ENCODE peak calls at places on chromosomes 16 and 17, in seven cellular contexts. One of them, this sample, is unnamed.

GRCh38 chr16:10942352-10943297 is at the start of gene DEXI:
- DNase-seq in Caki2: peak
- DNase-seq in Calu3: peak
- DNase-seq in NCI-H1105: peak
- DNase-seq in adipocyte: peak
- DNase-seq in C1 segment of cervical spinal cord: peak
- DNase-seq in AG10803: peak
- DNase-seq in this sample: peak

GRCh38 chr17:51056813-51057510 is 63.7 kb downstream of the SPAG9 start:
- DNase-seq in NCI-H1105: no peak
- DNase-seq in C1 segment of cervical spinal cord: no peak
- DNase-seq in adipocyte: peak
- DNase-seq in Calu3: peak
- DNase-seq in Caki2: peak
- DNase-seq in AG10803: peak
- DNase-seq in this sample: peak

GRCh38 chr16:12059216-12059769 is 82.8 kb downstream of the SNX29 start:
- DNase-seq in NCI-H1105: no peak
- DNase-seq in Calu3: no peak
- DNase-seq in C1 segment of cervical spinal cord: no peak
- DNase-seq in adipocyte: no peak
- DNase-seq in AG10803: peak
- DNase-seq in Caki2: peak
- DNase-seq in this sample: no peak

GRCh38 chr16:21088646-21089538 is 61.8 kb downstream of the DNAH3 start:
- DNase-seq in Caki2: no peak
- DNase-seq in NCI-H1105: no peak
- DNase-seq in C1 segment of cervical spinal cord: no peak
- DNase-seq in Calu3: no peak
- DNase-seq in AG10803: peak
- DNase-seq in adipocyte: peak
- DNase-seq in this sample: no peak

GRCh38 chr16:67150058-67150832 is 553 bp downstream of the B3GNT9 start:
- DNase-seq in Calu3: peak
- DNase-seq in NCI-H1105: peak
- DNase-seq in C1 segment of cervical spinal cord: no peak
- DNase-seq in Caki2: no peak
- DNase-seq in adipocyte: peak
- DNase-seq in AG10803: peak
- DNase-seq in this sample: no peak

GRCh38 chr17:72504783-72505182 is 384.0 kb downstream of the SOX9 start:
- DNase-seq in AG10803: no peak
- DNase-seq in C1 segment of cervical spinal cord: no peak
- DNase-seq in NCI-H1105: no peak
- DNase-seq in Calu3: no peak
- DNase-seq in adipocyte: no peak
- DNase-seq in Caki2: no peak
- DNase-seq in this sample: no peak

GRCh38 chr16:56389554-56389953 is 35.8 kb downstream of the AMFR start:
- DNase-seq in C1 segment of cervical spinal cord: no peak
- DNase-seq in Calu3: no peak
- DNase-seq in NCI-H1105: no peak
- DNase-seq in Caki2: no peak
- DNase-seq in AG10803: peak
- DNase-seq in adipocyte: peak
- DNase-seq in this sample: no peak

GRCh38 chr16:57381791-57382534 is 9.7 kb downstream of the CX3CL1 start:
- DNase-seq in NCI-H1105: no peak
- DNase-seq in Caki2: no peak
- DNase-seq in AG10803: no peak
- DNase-seq in adipocyte: no peak
- DNase-seq in C1 segment of cervical spinal cord: no peak
- DNase-seq in Calu3: no peak
- DNase-seq in this sample: no peak

GRCh38 chr17:21027031-21027430 is 15.8 kb downstream of the USP22 start:
- DNase-seq in NCI-H1105: no peak
- DNase-seq in Calu3: no peak
- DNase-seq in Caki2: no peak
- DNase-seq in C1 segment of cervical spinal cord: no peak
- DNase-seq in adipocyte: no peak
- DNase-seq in AG10803: no peak
- DNase-seq in this sample: no peak

GRCh38 chr17:66965801-66966528 is 1.5 kb downstream of the CACNG4 start:
- DNase-seq in NCI-H1105: peak
- DNase-seq in Calu3: peak
- DNase-seq in C1 segment of cervical spinal cord: no peak
- DNase-seq in Caki2: no peak
- DNase-seq in AG10803: no peak
- DNase-seq in adipocyte: no peak
- DNase-seq in this sample: no peak

GRCh38 chr16:24543949-24544348 is 4.6 kb downstream of the RBBP6 start:
- DNase-seq in Caki2: no peak
- DNase-seq in adipocyte: no peak
- DNase-seq in AG10803: no peak
- DNase-seq in C1 segment of cervical spinal cord: no peak
- DNase-seq in NCI-H1105: no peak
- DNase-seq in Calu3: no peak
- DNase-seq in this sample: no peak

GRCh38 chr17:78525511-78526160 is 51.6 kb downstream of the DNAH17 start:
- DNase-seq in NCI-H1105: no peak
- DNase-seq in C1 segment of cervical spinal cord: no peak
- DNase-seq in Calu3: no peak
- DNase-seq in adipocyte: no peak
- DNase-seq in Caki2: no peak
- DNase-seq in AG10803: no peak
- DNase-seq in this sample: no peak

GRCh38 chr17:76867578-76868175 is 527 bp upstream of the MGAT5B start:
- DNase-seq in adipocyte: peak
- DNase-seq in AG10803: peak
- DNase-seq in C1 segment of cervical spinal cord: no peak
- DNase-seq in NCI-H1105: no peak
- DNase-seq in Caki2: peak
- DNase-seq in Calu3: no peak
- DNase-seq in this sample: no peak

GRCh38 chr17:83189013-83189672 is 109.7 kb downstream of the METRNL start:
- DNase-seq in Calu3: no peak
- DNase-seq in Caki2: no peak
- DNase-seq in NCI-H1105: no peak
- DNase-seq in adipocyte: no peak
- DNase-seq in C1 segment of cervical spinal cord: no peak
- DNase-seq in AG10803: no peak
- DNase-seq in this sample: no peak

GRCh38 chr17:17831208-17832039 is 5.4 kb downstream of the SREBF1 start:
- DNase-seq in Caki2: no peak
- DNase-seq in Calu3: no peak
- DNase-seq in NCI-H1105: no peak
- DNase-seq in adipocyte: no peak
- DNase-seq in AG10803: no peak
- DNase-seq in C1 segment of cervical spinal cord: no peak
- DNase-seq in this sample: no peak

This sample was measured in LoVo.